ENCODE peak calls at places on chromosomes 2 and 18, in four cellular contexts. B is effector memory CD4-positive, alpha-beta T cell; I is CD8-positive, alpha-beta memory T cell; K is neural progenitor cell. G is an unnamed sample.
A peak's percentile ranks its signal among the peaks of the same experiment; 100 is the strongest.

GRCh38 chr2:100013892-100014677 is 128.3 kb downstream of the AFF3 start:
- DNase-seq in K (peak; percentile 12), I (no peak), B (no peak), G (peak; percentile 97)

GRCh38 chr2:198283149-198283548 is 478.8 kb downstream of the PLCL1 start:
- DNase-seq in I (no peak), K (no peak), B (no peak), G (no peak)

GRCh38 chr2:134601266-134601665 is 117.5 kb downstream of the TMEM163 start:
- DNase-seq in I (no peak), K (no peak), B (no peak), G (no peak)

GRCh38 chr2:230694241-230694640 is 18.4 kb upstream of the CAB39 start:
- DNase-seq in K (no peak), I (no peak), B (no peak), G (no peak)

GRCh38 chr18:50117876-50118275 is 77.1 kb downstream of the MYO5B start:
- DNase-seq in B (no peak), K (no peak), I (no peak), G (no peak)

GRCh38 chr2:205704101-205704741 is 21.9 kb downstream of the NRP2 start:
- DNase-seq in B (no peak), K (no peak), I (no peak), G (peak; percentile 74)

GRCh38 chr2:203327582-203327917 is 644 bp upstream of the ABI2 start:
- DNase-seq in I (no peak), B (no peak), K (no peak), G (no peak)

GRCh38 chr2:226652388-226652787 is 147.2 kb downstream of the IRS1 start:
- DNase-seq in B (no peak), I (no peak), K (no peak), G (peak; percentile 99)

GRCh38 chr2:33272001-33272400 is 204.4 kb upstream of the RASGRP3 start:
- DNase-seq in I (no peak), K (no peak), B (no peak), G (peak; percentile 77)

GRCh38 chr2:7835693-7836680 is 845.9 kb upstream of the ID2 start:
- DNase-seq in I (peak; percentile 14), B (no peak), K (no peak), G (peak; percentile 22)

GRCh38 chr2:118847447-118848172 is at the start of gene EN1:
- DNase-seq in K (peak; percentile 82), B (no peak), I (no peak), G (peak; percentile 81)
- H3K4me3 ChIP-seq in K (peak within 1 kb of the TSS; percentile 27), B (no peak within 1 kb of the TSS), I (no peak within 1 kb of the TSS), G (peak within 1 kb of the TSS; percentile 41)

GRCh38 chr2:128594953-128595677 is 276.4 kb upstream of the HS6ST1 start:
- DNase-seq in K (no peak), I (no peak), B (no peak), G (no peak)

GRCh38 chr2:128591841-128592822 is 273.5 kb upstream of the HS6ST1 start:
- DNase-seq in I (no peak), K (no peak), B (no peak), G (no peak)

GRCh38 chr2:128595763-128596452 is 277.2 kb upstream of the HS6ST1 start:
- DNase-seq in I (no peak), B (no peak), K (no peak), G (no peak)

GRCh38 chr2:128594273-128594910 is 275.7 kb upstream of the HS6ST1 start:
- DNase-seq in I (no peak), K (no peak), B (no peak), G (no peak)

GRCh38 chr2:128593518-128594272 is 275.0 kb upstream of the HS6ST1 start:
- DNase-seq in I (no peak), K (peak; percentile 55), B (no peak), G (peak; percentile 8)
- H3K4me3 ChIP-seq in I (no peak overlapping the region), K (no peak overlapping the region), B (no peak overlapping the region), G (no peak overlapping the region)

DNA sequence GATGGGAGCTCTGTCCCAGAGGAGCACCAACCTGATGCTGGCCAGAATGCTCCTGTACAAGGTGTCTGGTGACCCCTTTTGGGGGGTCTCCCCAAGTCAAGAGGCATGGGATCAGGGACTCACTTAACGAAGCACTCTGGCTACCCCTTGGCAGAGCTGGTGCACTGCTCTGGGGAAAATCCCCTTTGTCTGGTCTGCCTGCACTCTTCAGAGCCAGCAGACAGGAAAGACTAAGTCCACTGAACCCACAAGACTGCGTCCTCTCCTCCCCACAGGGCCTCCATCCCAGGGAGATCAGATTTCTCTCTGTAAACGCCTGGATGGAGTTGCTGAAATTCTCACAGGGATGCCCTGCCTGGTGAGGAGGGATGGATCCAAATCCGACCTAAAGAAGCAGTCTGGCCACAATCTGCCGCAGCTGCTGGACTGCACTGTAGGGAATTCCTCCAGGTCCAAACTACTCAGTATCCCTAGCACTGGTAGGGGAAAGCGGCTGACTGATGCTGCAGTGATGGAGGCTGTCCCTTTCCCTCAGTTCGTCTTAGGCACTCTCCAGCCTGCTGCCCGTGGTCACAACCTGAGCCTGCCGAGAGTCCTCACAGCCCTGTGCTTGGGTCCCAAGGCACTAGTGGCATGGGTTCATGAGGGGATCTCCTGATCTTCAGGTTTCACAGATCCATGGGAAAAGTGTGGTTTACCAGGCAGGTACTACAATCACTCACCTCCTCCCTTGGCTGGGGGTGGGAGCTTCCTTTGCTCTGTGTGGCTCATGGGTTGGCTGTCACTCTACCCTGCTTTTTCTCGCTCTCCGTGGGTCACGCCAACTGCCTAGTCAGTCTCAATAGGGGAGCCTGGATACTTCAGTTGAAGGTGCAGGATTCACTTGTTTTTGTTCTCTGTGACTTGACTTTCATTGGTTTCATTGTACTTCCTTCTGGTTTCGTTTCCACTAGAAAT is 98.6 kb downstream of the SLC4A10 start:
- DNase-seq in K (peak; percentile 16), B (no peak), I (no peak), G (no peak)
- H3K4me3 ChIP-seq in K (no peak overlapping the region), B (no peak overlapping the region), I (no peak overlapping the region), G (no peak overlapping the region)

DNA sequence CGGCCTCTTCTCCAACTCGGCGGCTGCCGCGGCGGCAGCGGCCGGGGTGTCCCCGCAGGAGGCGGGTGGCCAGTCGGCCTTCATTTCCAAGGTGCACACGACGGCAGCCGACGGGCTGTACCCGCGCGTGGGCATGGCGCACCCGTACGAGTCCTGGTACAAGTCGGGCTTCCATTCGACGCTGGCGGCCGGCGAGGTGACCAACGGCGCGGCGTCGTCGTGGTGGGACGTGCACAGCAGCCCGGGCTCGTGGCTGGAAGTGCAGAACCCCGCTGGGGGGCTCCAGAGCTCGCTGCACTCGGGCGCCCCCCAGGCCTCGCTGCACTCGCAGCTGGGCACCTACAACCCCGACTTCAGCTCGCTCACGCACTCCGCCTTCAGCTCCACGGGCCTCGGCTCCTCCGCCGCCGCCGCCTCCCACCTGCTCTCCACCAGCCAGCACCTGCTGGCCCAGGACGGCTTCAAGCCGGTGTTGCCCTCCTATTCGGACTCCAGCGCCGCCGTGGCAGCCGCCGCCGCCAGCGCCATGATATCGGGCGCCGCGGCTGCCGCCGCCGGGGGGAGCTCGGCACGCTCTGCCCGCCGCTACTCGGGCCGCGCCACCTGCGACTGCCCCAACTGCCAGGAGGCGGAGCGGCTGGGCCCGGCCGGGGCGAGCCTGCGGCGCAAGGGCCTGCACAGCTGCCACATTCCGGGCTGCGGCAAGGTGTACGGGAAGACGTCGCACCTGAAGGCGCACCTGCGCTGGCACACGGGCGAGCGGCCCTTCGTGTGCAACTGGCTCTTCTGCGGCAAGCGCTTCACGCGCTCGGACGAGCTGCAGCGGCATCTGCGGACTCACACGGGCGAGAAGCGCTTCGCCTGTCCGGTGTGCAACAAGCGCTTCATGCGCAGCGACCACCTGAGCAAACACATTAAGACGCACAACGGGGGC is 1.9 kb downstream of the SP9 start:
- DNase-seq in B (no peak), K (peak; percentile 92), I (peak; percentile 47), G (no peak)
- H3K4me3 ChIP-seq in B (peak overlapping the region; percentile 52), K (peak overlapping the region; percentile 51), I (peak overlapping the region; percentile 14), G (peak overlapping the region; percentile 20)

DNA sequence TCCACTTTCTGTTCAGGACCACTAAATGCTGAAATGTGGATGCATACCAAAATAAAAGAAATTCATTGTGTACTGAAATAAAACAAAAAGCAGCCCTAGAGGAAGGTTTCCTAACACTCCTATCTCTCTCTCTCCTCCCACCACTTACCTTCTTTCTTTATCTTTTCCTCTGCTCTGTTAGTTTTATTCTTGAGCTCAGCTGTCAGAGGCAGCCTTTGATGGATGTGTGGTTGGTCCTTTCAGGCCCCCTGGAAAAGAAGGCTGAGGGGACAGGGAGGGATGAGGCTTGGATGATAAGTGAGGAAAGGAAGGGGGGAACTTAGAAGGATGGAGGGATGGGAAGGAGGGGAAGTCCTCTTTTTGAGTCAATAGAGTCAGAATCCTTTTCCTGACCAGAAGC is 47.6 kb downstream of the DHRS9 start:
- DNase-seq in B (no peak), I (no peak), K (no peak), G (no peak)
- H3K4me3 ChIP-seq in B (no peak overlapping the region), I (no peak overlapping the region), K (no peak overlapping the region), G (no peak overlapping the region)

GRCh38 chr2:54454548-54454921 is 1.6 kb upstream of the SPTBN1 start:
- DNase-seq in I (no peak), K (no peak), B (no peak), G (no peak)

GRCh38 chr2:54456526-54457325 is 599 bp downstream of the SPTBN1 start:
- DNase-seq in B (no peak), I (no peak), K (peak; percentile 79), G (peak; percentile 45)

GRCh38 chr2:54455584-54456525 is at the start of gene SPTBN1:
- DNase-seq in B (no peak), I (no peak), K (peak; percentile 92), G (peak; percentile 93)

GRCh38 chr2:54457326-54458023 is 1.3 kb downstream of the SPTBN1 start:
- DNase-seq in I (peak; percentile 12), B (no peak), K (peak; percentile 69), G (no peak)

DNA sequence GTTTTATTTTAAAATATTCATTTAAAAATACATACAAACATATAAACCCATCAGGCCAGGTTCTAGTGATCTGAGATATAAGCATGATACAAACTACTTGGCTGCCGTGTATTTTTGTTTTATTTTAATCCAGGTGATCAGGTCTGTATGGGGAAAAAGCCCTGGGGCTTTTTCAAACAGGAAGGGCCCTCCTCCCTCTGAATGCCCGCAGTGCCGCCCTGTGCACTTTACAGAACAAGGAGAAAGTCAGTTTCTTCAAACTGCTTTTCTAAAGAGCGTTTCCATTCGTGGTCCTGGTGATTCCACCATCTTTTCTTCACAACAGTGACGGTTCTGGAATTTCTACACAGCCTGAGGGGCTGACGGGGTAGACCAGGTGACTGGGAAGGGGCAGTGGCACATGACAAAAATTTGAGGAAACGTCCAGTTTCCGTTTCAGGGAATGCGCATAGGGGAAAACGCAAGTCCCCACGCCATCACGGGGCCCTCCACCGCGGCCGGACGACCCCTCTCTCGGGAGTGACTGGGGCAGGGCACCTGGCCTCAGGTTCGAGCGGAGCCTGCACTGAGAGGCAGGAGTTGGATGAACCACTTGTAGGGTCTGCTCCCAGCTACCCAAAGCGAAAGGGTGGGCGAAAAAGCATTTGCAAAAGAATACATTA is 1.1 kb upstream of the SPTBN1 start:
- DNase-seq in K (peak; percentile 31), I (no peak), B (no peak), G (no peak)
- H3K4me3 ChIP-seq in K (peak overlapping the region; percentile 76), I (no peak overlapping the region), B (no peak overlapping the region), G (peak overlapping the region; percentile 89)

G was measured in astrocyte of the spinal cord.